ENCODE peak calls at places on chromosome X, in five cellular contexts. Q is iPS-NIHi11; A is NCI-H1694; U is retina; G is CD4-positive, alpha-beta T cell. W is an unnamed sample.
A peak's percentile ranks its signal among the peaks of the same experiment; 100 is the strongest.

GRCh38 chrX:127038065-127038464 is 218.5 kb downstream of the PRR32 start:
- DNase-seq in A (peak; percentile 51), G (no peak), U (no peak), Q (peak; percentile 2), W (no peak)

GRCh38 chrX:39174761-39175417 is 373.6 kb downstream of the MID1IP1 start:
- DNase-seq in U (no peak), Q (no peak), A (no peak), G (no peak), W (no peak)

GRCh38 chrX:153922932-153923857 is 2.9 kb downstream of the ARHGAP4 start:
- DNase-seq in U (peak; percentile 47), G (no peak), Q (peak; percentile 51), A (peak; percentile 30), W (peak; percentile 69)

GRCh38 chrX:66638591-66639500 is at the start of gene EDA2R:
- DNase-seq in Q (peak; percentile 67), A (no peak), G (peak; percentile 1), U (peak; percentile 42), W (peak; percentile 88)

GRCh38 chrX:44035576-44035975 is 62.4 kb upstream of the NDP start:
- DNase-seq in G (no peak), U (no peak), Q (no peak), A (no peak), W (no peak)

GRCh38 chrX:139766545-139766983 is 58.6 kb upstream of the MCF2 start:
- DNase-seq in A (no peak), Q (no peak), U (no peak), G (peak; percentile 21), W (no peak)

GRCh38 chrX:118644378-118644777 is 83.0 kb upstream of the IL13RA1 start:
- DNase-seq in A (no peak), U (no peak), Q (peak; percentile 6), G (no peak), W (peak; percentile 46)

GRCh38 chrX:136865270-136866168 is 15.0 kb downstream of the RBMX start:
- DNase-seq in A (no peak), Q (no peak), G (no peak), U (no peak), W (no peak)

GRCh38 chrX:49187526-49187925 is 1.4 kb upstream of the PRICKLE3 start:
- DNase-seq in A (no peak), U (no peak), Q (no peak), G (no peak), W (no peak)

GRCh38 chrX:123964155-123964554 is 2.6 kb downstream of the STAG2 start:
- DNase-seq in G (no peak), Q (no peak), A (no peak), U (no peak), W (no peak)

GRCh38 chrX:118536687-118537461 is 41.3 kb downstream of the DOCK11 start:
- DNase-seq in G (peak; percentile 44), Q (no peak), A (peak; percentile 6), U (no peak), W (peak; percentile 31)

GRCh38 chrX:3520458-3520857 is 174.0 kb upstream of the MXRA5 start:
- DNase-seq in A (no peak), U (no peak), Q (no peak), G (no peak), W (no peak)

GRCh38 chrX:134396174-134396573 is 63.8 kb upstream of the HPRT1 start:
- DNase-seq in A (no peak), Q (peak; percentile 8), U (no peak), G (no peak), W (peak; percentile 14)

GRCh38 chrX:129144172-129145038 is 378.9 kb downstream of the SMARCA1 start:
- DNase-seq in Q (no peak), G (no peak), A (no peak), U (peak; percentile 32), W (peak; percentile 35)